ENCODE peak calls at places on chromosomes 4 and X, in eight cellular contexts. One of them, this sample, is unnamed.

GRCh38 chrX:13893826-13894225 is 76.9 kb upstream of the GPM6B start:
- DNase-seq in stimulated activated naive B cell treated with anti-CD40 and anti-IgM and Interleukin-4, amounts not matched to agents 10 μg/mL and 1 μg/mL and 100 μg/mL, for 72 hours: no peak
- DNase-seq in SHP77: no peak
- DNase-seq in NCI-H510A treated with DMSO at 0.1 percent for 48 hours: no peak
- DNase-seq in left cardiac atrium: peak
- DNase-seq in sigmoid colon: no peak
- DNase-seq in NCI-H1092: no peak
- DNase-seq in tibial artery: no peak
- DNase-seq in this sample: no peak

GRCh38 chrX:331145-331771 is 12.7 kb upstream of the GTPBP6 start:
- DNase-seq in sigmoid colon: peak
- DNase-seq in NCI-H1092: peak
- DNase-seq in SHP77: no peak
- DNase-seq in stimulated activated naive B cell treated with anti-CD40 and anti-IgM and Interleukin-4, amounts not matched to agents 10 μg/mL and 1 μg/mL and 100 μg/mL, for 72 hours: no peak
- DNase-seq in left cardiac atrium: peak
- DNase-seq in tibial artery: peak
- DNase-seq in NCI-H510A treated with DMSO at 0.1 percent for 48 hours: no peak
- DNase-seq in this sample: peak

GRCh38 chr4:186726150-186726439 is 2.4 kb upstream of the FAT1 start:
- DNase-seq in SHP77: peak
- DNase-seq in sigmoid colon: no peak
- DNase-seq in NCI-H510A treated with DMSO at 0.1 percent for 48 hours: no peak
- DNase-seq in left cardiac atrium: no peak
- DNase-seq in tibial artery: no peak
- DNase-seq in NCI-H1092: no peak
- DNase-seq in stimulated activated naive B cell treated with anti-CD40 and anti-IgM and Interleukin-4, amounts not matched to agents 10 μg/mL and 1 μg/mL and 100 μg/mL, for 72 hours: no peak
- DNase-seq in this sample: no peak

GRCh38 chr4:164748375-164748774 is 5.6 kb upstream of the SMIM31 start:
- DNase-seq in NCI-H1092: no peak
- DNase-seq in SHP77: no peak
- DNase-seq in stimulated activated naive B cell treated with anti-CD40 and anti-IgM and Interleukin-4, amounts not matched to agents 10 μg/mL and 1 μg/mL and 100 μg/mL, for 72 hours: no peak
- DNase-seq in sigmoid colon: no peak
- DNase-seq in tibial artery: no peak
- DNase-seq in NCI-H510A treated with DMSO at 0.1 percent for 48 hours: peak
- DNase-seq in left cardiac atrium: no peak
- DNase-seq in this sample: no peak

GRCh38 chrX:118823263-118824172 is at the start of gene ZCCHC12:
- DNase-seq in tibial artery: no peak
- DNase-seq in stimulated activated naive B cell treated with anti-CD40 and anti-IgM and Interleukin-4, amounts not matched to agents 10 μg/mL and 1 μg/mL and 100 μg/mL, for 72 hours: peak
- DNase-seq in left cardiac atrium: peak
- DNase-seq in sigmoid colon: peak
- DNase-seq in SHP77: no peak
- DNase-seq in NCI-H1092: peak
- DNase-seq in NCI-H510A treated with DMSO at 0.1 percent for 48 hours: peak
- DNase-seq in this sample: peak

GRCh38 chr4:175215657-175216056 is 297.5 kb downstream of the ADAM29 start:
- DNase-seq in SHP77: no peak
- DNase-seq in left cardiac atrium: no peak
- DNase-seq in tibial artery: no peak
- DNase-seq in NCI-H510A treated with DMSO at 0.1 percent for 48 hours: no peak
- DNase-seq in NCI-H1092: no peak
- DNase-seq in stimulated activated naive B cell treated with anti-CD40 and anti-IgM and Interleukin-4, amounts not matched to agents 10 μg/mL and 1 μg/mL and 100 μg/mL, for 72 hours: no peak
- DNase-seq in sigmoid colon: no peak
- DNase-seq in this sample: no peak

GRCh38 chr4:147056951-147057630 is 111.4 kb upstream of the TTC29 start:
- DNase-seq in NCI-H510A treated with DMSO at 0.1 percent for 48 hours: no peak
- DNase-seq in SHP77: no peak
- DNase-seq in NCI-H1092: no peak
- DNase-seq in tibial artery: no peak
- DNase-seq in left cardiac atrium: no peak
- DNase-seq in sigmoid colon: no peak
- DNase-seq in stimulated activated naive B cell treated with anti-CD40 and anti-IgM and Interleukin-4, amounts not matched to agents 10 μg/mL and 1 μg/mL and 100 μg/mL, for 72 hours: no peak
- DNase-seq in this sample: no peak

GRCh38 chr4:138978600-138978999 is 37.0 kb upstream of the NOCT start:
- DNase-seq in stimulated activated naive B cell treated with anti-CD40 and anti-IgM and Interleukin-4, amounts not matched to agents 10 μg/mL and 1 μg/mL and 100 μg/mL, for 72 hours: no peak
- DNase-seq in tibial artery: no peak
- DNase-seq in SHP77: no peak
- DNase-seq in left cardiac atrium: no peak
- DNase-seq in sigmoid colon: no peak
- DNase-seq in NCI-H510A treated with DMSO at 0.1 percent for 48 hours: no peak
- DNase-seq in NCI-H1092: no peak
- DNase-seq in this sample: no peak

GRCh38 chrX:51332188-51332942 is at the start of gene NUDT10:
- DNase-seq in stimulated activated naive B cell treated with anti-CD40 and anti-IgM and Interleukin-4, amounts not matched to agents 10 μg/mL and 1 μg/mL and 100 μg/mL, for 72 hours: peak
- DNase-seq in SHP77: no peak
- DNase-seq in NCI-H510A treated with DMSO at 0.1 percent for 48 hours: no peak
- DNase-seq in sigmoid colon: peak
- DNase-seq in NCI-H1092: peak
- DNase-seq in left cardiac atrium: peak
- DNase-seq in tibial artery: peak
- DNase-seq in this sample: peak

GRCh38 chrX:16444353-16444752 is 205.6 kb upstream of the S100G start:
- DNase-seq in stimulated activated naive B cell treated with anti-CD40 and anti-IgM and Interleukin-4, amounts not matched to agents 10 μg/mL and 1 μg/mL and 100 μg/mL, for 72 hours: no peak
- DNase-seq in NCI-H510A treated with DMSO at 0.1 percent for 48 hours: no peak
- DNase-seq in left cardiac atrium: no peak
- DNase-seq in NCI-H1092: peak
- DNase-seq in tibial artery: no peak
- DNase-seq in sigmoid colon: no peak
- DNase-seq in SHP77: no peak
- DNase-seq in this sample: no peak

GRCh38 chr4:54226399-54227260 is 2.5 kb upstream of the PDGFRA start:
- DNase-seq in left cardiac atrium: peak
- DNase-seq in tibial artery: peak
- DNase-seq in stimulated activated naive B cell treated with anti-CD40 and anti-IgM and Interleukin-4, amounts not matched to agents 10 μg/mL and 1 μg/mL and 100 μg/mL, for 72 hours: no peak
- DNase-seq in sigmoid colon: peak
- DNase-seq in NCI-H510A treated with DMSO at 0.1 percent for 48 hours: no peak
- DNase-seq in NCI-H1092: no peak
- DNase-seq in SHP77: no peak
- DNase-seq in this sample: peak

GRCh38 chrX:44784241-44784640 is 59.6 kb upstream of the DUSP21 start:
- DNase-seq in sigmoid colon: no peak
- DNase-seq in left cardiac atrium: no peak
- DNase-seq in NCI-H510A treated with DMSO at 0.1 percent for 48 hours: no peak
- DNase-seq in stimulated activated naive B cell treated with anti-CD40 and anti-IgM and Interleukin-4, amounts not matched to agents 10 μg/mL and 1 μg/mL and 100 μg/mL, for 72 hours: no peak
- DNase-seq in tibial artery: no peak
- DNase-seq in SHP77: no peak
- DNase-seq in NCI-H1092: no peak
- DNase-seq in this sample: no peak

GRCh38 chrX:40008841-40009461 is 88.8 kb downstream of the BCOR start:
- DNase-seq in tibial artery: no peak
- DNase-seq in stimulated activated naive B cell treated with anti-CD40 and anti-IgM and Interleukin-4, amounts not matched to agents 10 μg/mL and 1 μg/mL and 100 μg/mL, for 72 hours: peak
- DNase-seq in NCI-H1092: peak
- DNase-seq in left cardiac atrium: peak
- DNase-seq in sigmoid colon: peak
- DNase-seq in SHP77: peak
- DNase-seq in NCI-H510A treated with DMSO at 0.1 percent for 48 hours: peak
- DNase-seq in this sample: peak

GRCh38 chrX:11759172-11759460 is 1.1 kb downstream of the MSL3 start:
- DNase-seq in SHP77: no peak
- DNase-seq in NCI-H510A treated with DMSO at 0.1 percent for 48 hours: no peak
- DNase-seq in stimulated activated naive B cell treated with anti-CD40 and anti-IgM and Interleukin-4, amounts not matched to agents 10 μg/mL and 1 μg/mL and 100 μg/mL, for 72 hours: no peak
- DNase-seq in NCI-H1092: no peak
- DNase-seq in tibial artery: no peak
- DNase-seq in left cardiac atrium: no peak
- DNase-seq in sigmoid colon: no peak
- DNase-seq in this sample: peak

GRCh38 chr4:163378661-163379060 is 35.0 kb downstream of the NPY5R start:
- DNase-seq in SHP77: no peak
- DNase-seq in left cardiac atrium: no peak
- DNase-seq in sigmoid colon: no peak
- DNase-seq in stimulated activated naive B cell treated with anti-CD40 and anti-IgM and Interleukin-4, amounts not matched to agents 10 μg/mL and 1 μg/mL and 100 μg/mL, for 72 hours: no peak
- DNase-seq in tibial artery: no peak
- DNase-seq in NCI-H1092: no peak
- DNase-seq in NCI-H510A treated with DMSO at 0.1 percent for 48 hours: no peak
- DNase-seq in this sample: no peak

GRCh38 chr4:79585834-79586233 is 177.8 kb upstream of the GK2 start:
- DNase-seq in tibial artery: no peak
- DNase-seq in NCI-H510A treated with DMSO at 0.1 percent for 48 hours: no peak
- DNase-seq in stimulated activated naive B cell treated with anti-CD40 and anti-IgM and Interleukin-4, amounts not matched to agents 10 μg/mL and 1 μg/mL and 100 μg/mL, for 72 hours: no peak
- DNase-seq in SHP77: no peak
- DNase-seq in sigmoid colon: no peak
- DNase-seq in left cardiac atrium: no peak
- DNase-seq in NCI-H1092: no peak
- DNase-seq in this sample: no peak

GRCh38 chrX:93177930-93178329 is 495.4 kb downstream of the NAP1L3 start:
- DNase-seq in NCI-H1092: no peak
- DNase-seq in NCI-H510A treated with DMSO at 0.1 percent for 48 hours: no peak
- DNase-seq in tibial artery: no peak
- DNase-seq in left cardiac atrium: no peak
- DNase-seq in stimulated activated naive B cell treated with anti-CD40 and anti-IgM and Interleukin-4, amounts not matched to agents 10 μg/mL and 1 μg/mL and 100 μg/mL, for 72 hours: no peak
- DNase-seq in SHP77: no peak
- DNase-seq in sigmoid colon: no peak
- DNase-seq in this sample: no peak

GRCh38 chrX:130378008-130378669 is 7.3 kb downstream of the GPR119 start:
- DNase-seq in stimulated activated naive B cell treated with anti-CD40 and anti-IgM and Interleukin-4, amounts not matched to agents 10 μg/mL and 1 μg/mL and 100 μg/mL, for 72 hours: no peak
- DNase-seq in left cardiac atrium: no peak
- DNase-seq in SHP77: no peak
- DNase-seq in NCI-H1092: no peak
- DNase-seq in NCI-H510A treated with DMSO at 0.1 percent for 48 hours: no peak
- DNase-seq in sigmoid colon: no peak
- DNase-seq in tibial artery: no peak
- DNase-seq in this sample: no peak